ENCODE peak calls at places on chromosomes 5 and 9, in seven cellular contexts. One of them, this sample, is unnamed.

GRCh38 chr9:6827370-6827949 is 69.7 kb downstream of the KDM4C start:
- DNase-seq in neuronal stem cell: peak; percentile 72
- DNase-seq in mesenchymal stem cell: peak; percentile 60
- DNase-seq in mesendoderm: peak; percentile 89
- DNase-seq in H9: no peak
- DNase-seq in IMR-90: peak; percentile 54
- DNase-seq in H1: peak; percentile 63
- DNase-seq in this sample: peak; percentile 38

GRCh38 chr5:177507165-177507564 is 2.5 kb downstream of the DOK3 start:
- DNase-seq in H1: no peak
- DNase-seq in H9: no peak
- DNase-seq in IMR-90: no peak
- DNase-seq in mesenchymal stem cell: peak; percentile 56
- DNase-seq in mesendoderm: peak; percentile 61
- DNase-seq in neuronal stem cell: no peak
- DNase-seq in this sample: peak; percentile 34

GRCh38 chr9:17600962-17601593 is 22.2 kb downstream of the SH3GL2 start:
- DNase-seq in H1: no peak
- DNase-seq in neuronal stem cell: no peak
- DNase-seq in mesendoderm: no peak
- DNase-seq in IMR-90: peak; percentile 60
- DNase-seq in H9: no peak
- DNase-seq in mesenchymal stem cell: peak; percentile 78
- DNase-seq in this sample: no peak

GRCh38 chr5:10288600-10289213 is 19.0 kb downstream of the CMBL start:
- DNase-seq in IMR-90: no peak
- DNase-seq in mesendoderm: no peak
- DNase-seq in neuronal stem cell: no peak
- DNase-seq in H1: no peak
- DNase-seq in mesenchymal stem cell: no peak
- DNase-seq in H9: no peak
- DNase-seq in this sample: no peak

GRCh38 chr9:16445141-16445920 is 425.1 kb downstream of the BNC2 start:
- DNase-seq in H9: no peak
- DNase-seq in neuronal stem cell: no peak
- DNase-seq in mesendoderm: no peak
- DNase-seq in mesenchymal stem cell: peak; percentile 46
- DNase-seq in IMR-90: peak; percentile 57
- DNase-seq in H1: no peak
- DNase-seq in this sample: peak; percentile 26

GRCh38 chr9:33161589-33162132 is 5.5 kb downstream of the B4GALT1 start:
- DNase-seq in mesenchymal stem cell: no peak
- DNase-seq in mesendoderm: no peak
- DNase-seq in IMR-90: no peak
- DNase-seq in H1: no peak
- DNase-seq in H9: no peak
- DNase-seq in neuronal stem cell: no peak
- DNase-seq in this sample: peak; percentile 81

GRCh38 chr9:98191615-98192502 is 578 bp downstream of the CORO2A start:
- DNase-seq in H1: peak; percentile 70
- DNase-seq in IMR-90: no peak
- DNase-seq in neuronal stem cell: no peak
- DNase-seq in H9: peak; percentile 66
- DNase-seq in mesenchymal stem cell: no peak
- DNase-seq in mesendoderm: peak; percentile 63
- DNase-seq in this sample: peak; percentile 49

GRCh38 chr5:39194466-39195136 is 24.8 kb downstream of the FYB1 start:
- DNase-seq in mesenchymal stem cell: peak; percentile 72
- DNase-seq in H9: no peak
- DNase-seq in mesendoderm: no peak
- DNase-seq in H1: no peak
- DNase-seq in neuronal stem cell: no peak
- DNase-seq in IMR-90: peak; percentile 84
- DNase-seq in this sample: peak; percentile 93

GRCh38 chr5:123080215-123080614 is 8.8 kb upstream of the PRDM6 start:
- DNase-seq in IMR-90: no peak
- DNase-seq in H1: no peak
- DNase-seq in neuronal stem cell: no peak
- DNase-seq in H9: no peak
- DNase-seq in mesenchymal stem cell: no peak
- DNase-seq in mesendoderm: no peak
- DNase-seq in this sample: no peak

GRCh38 chr9:27407966-27408365 is 111.0 kb upstream of the EQTN start:
- DNase-seq in neuronal stem cell: no peak
- DNase-seq in mesendoderm: peak; percentile 72
- DNase-seq in H1: no peak
- DNase-seq in mesenchymal stem cell: peak; percentile 46
- DNase-seq in IMR-90: peak; percentile 22
- DNase-seq in H9: no peak
- DNase-seq in this sample: peak; percentile 93

GRCh38 chr5:124289641-124290201 is 456.7 kb downstream of the ZNF608 start:
- DNase-seq in mesenchymal stem cell: no peak
- DNase-seq in H9: peak; percentile 90
- DNase-seq in H1: peak; percentile 47
- DNase-seq in mesendoderm: peak; percentile 77
- DNase-seq in IMR-90: no peak
- DNase-seq in neuronal stem cell: no peak
- DNase-seq in this sample: no peak

GRCh38 chr9:127519301-127520166 is 68.2 kb downstream of the LRSAM1 start:
- DNase-seq in IMR-90: peak; percentile 98
- DNase-seq in mesendoderm: peak; percentile 80
- DNase-seq in neuronal stem cell: no peak
- DNase-seq in H1: no peak
- DNase-seq in mesenchymal stem cell: peak; percentile 99
- DNase-seq in H9: peak; percentile 68
- DNase-seq in this sample: peak; percentile 54

GRCh38 chr9:98781588-98782383 is 14.6 kb downstream of the ANKS6 start:
- DNase-seq in mesendoderm: no peak
- DNase-seq in H1: peak; percentile 23
- DNase-seq in neuronal stem cell: no peak
- DNase-seq in IMR-90: no peak
- DNase-seq in H9: no peak
- DNase-seq in mesenchymal stem cell: no peak
- DNase-seq in this sample: peak; percentile 68

GRCh38 chr5:175195698-175196656 is 248.0 kb downstream of the DRD1 start:
- DNase-seq in neuronal stem cell: no peak
- DNase-seq in H1: no peak
- DNase-seq in H9: peak; percentile 42
- DNase-seq in mesendoderm: peak; percentile 82
- DNase-seq in IMR-90: peak; percentile 35
- DNase-seq in mesenchymal stem cell: no peak
- DNase-seq in this sample: no peak

GRCh38 chr5:55920784-55921183 is 69.6 kb downstream of the IL31RA start:
- DNase-seq in neuronal stem cell: no peak
- DNase-seq in mesenchymal stem cell: no peak
- DNase-seq in H1: peak; percentile 37
- DNase-seq in IMR-90: no peak
- DNase-seq in mesendoderm: no peak
- DNase-seq in H9: no peak
- DNase-seq in this sample: no peak

GRCh38 chr5:107875834-107876233 is 205.1 kb upstream of the EFNA5 start:
- DNase-seq in IMR-90: peak; percentile 59
- DNase-seq in mesenchymal stem cell: peak; percentile 86
- DNase-seq in mesendoderm: peak; percentile 71
- DNase-seq in H9: no peak
- DNase-seq in H1: no peak
- DNase-seq in neuronal stem cell: no peak
- DNase-seq in this sample: peak; percentile 78

GRCh38 chr9:101881508-101881907 is 143.1 kb upstream of the GRIN3A start:
- DNase-seq in neuronal stem cell: no peak
- DNase-seq in IMR-90: no peak
- DNase-seq in mesendoderm: peak; percentile 11
- DNase-seq in H1: no peak
- DNase-seq in mesenchymal stem cell: no peak
- DNase-seq in H9: no peak
- DNase-seq in this sample: no peak

GRCh38 chr5:143652104-143652700 is 159.8 kb upstream of the HMHB1 start:
- DNase-seq in H1: no peak
- DNase-seq in mesendoderm: no peak
- DNase-seq in H9: no peak
- DNase-seq in mesenchymal stem cell: peak; percentile 16
- DNase-seq in IMR-90: peak; percentile 16
- DNase-seq in neuronal stem cell: no peak
- DNase-seq in this sample: no peak

GRCh38 chr9:114086607-114087006 is 8.5 kb upstream of the AMBP start:
- DNase-seq in H9: no peak
- DNase-seq in IMR-90: no peak
- DNase-seq in mesendoderm: no peak
- DNase-seq in neuronal stem cell: no peak
- DNase-seq in H1: peak; percentile 11
- DNase-seq in mesenchymal stem cell: no peak
- DNase-seq in this sample: no peak

GRCh38 chr5:174723315-174723978 is 935 bp upstream of the MSX2 start:
- DNase-seq in H9: no peak
- DNase-seq in IMR-90: no peak
- DNase-seq in H1: no peak
- DNase-seq in neuronal stem cell: no peak
- DNase-seq in mesenchymal stem cell: no peak
- DNase-seq in mesendoderm: no peak
- DNase-seq in this sample: no peak

GRCh38 chr5:54159837-54160215 is 150.5 kb downstream of the ARL15 start:
- DNase-seq in mesendoderm: no peak
- DNase-seq in IMR-90: no peak
- DNase-seq in H1: no peak
- DNase-seq in mesenchymal stem cell: no peak
- DNase-seq in H9: no peak
- DNase-seq in neuronal stem cell: no peak
- DNase-seq in this sample: peak; percentile 33

GRCh38 chr5:154603978-154604679 is 126.1 kb upstream of the HAND1 start:
- DNase-seq in H9: peak; percentile 46
- DNase-seq in H1: peak; percentile 57
- DNase-seq in IMR-90: peak; percentile 16
- DNase-seq in mesendoderm: peak; percentile 86
- DNase-seq in neuronal stem cell: no peak
- DNase-seq in mesenchymal stem cell: peak; percentile 58
- DNase-seq in this sample: peak; percentile 65

GRCh38 chr5:152124413-152125082 is 199.9 kb upstream of the GLRA1 start:
- DNase-seq in mesenchymal stem cell: no peak
- DNase-seq in neuronal stem cell: peak; percentile 20
- DNase-seq in H9: peak; percentile 42
- DNase-seq in IMR-90: no peak
- DNase-seq in H1: no peak
- DNase-seq in mesendoderm: peak; percentile 70
- DNase-seq in this sample: no peak

GRCh38 chr9:117414220-117414905 is 494 bp downstream of the ASTN2 start:
- DNase-seq in H1: peak; percentile 79
- DNase-seq in neuronal stem cell: no peak
- DNase-seq in H9: peak; percentile 56
- DNase-seq in mesendoderm: peak; percentile 41
- DNase-seq in mesenchymal stem cell: peak; percentile 19
- DNase-seq in IMR-90: no peak
- DNase-seq in this sample: peak; percentile 50

GRCh38 chr9:4155224-4156026 is 144.4 kb downstream of the GLIS3 start:
- DNase-seq in mesendoderm: no peak
- DNase-seq in H9: no peak
- DNase-seq in H1: no peak
- DNase-seq in IMR-90: no peak
- DNase-seq in neuronal stem cell: no peak
- DNase-seq in mesenchymal stem cell: no peak
- DNase-seq in this sample: no peak

GRCh38 chr9:136194540-136194939 is 10.4 kb downstream of the LHX3 start:
- DNase-seq in neuronal stem cell: no peak
- DNase-seq in IMR-90: no peak
- DNase-seq in H1: no peak
- DNase-seq in H9: no peak
- DNase-seq in mesendoderm: peak; percentile 82
- DNase-seq in mesenchymal stem cell: no peak
- DNase-seq in this sample: no peak
- H2AK5ac ChIP-seq in neuronal stem cell: no peak overlapping the region
- H2AK5ac ChIP-seq in IMR-90: no peak overlapping the region
- H2AK5ac ChIP-seq in H1: no peak overlapping the region
- H2AK5ac ChIP-seq in H9: no peak overlapping the region
- H2AK5ac ChIP-seq in mesendoderm: no peak overlapping the region
- H2AK5ac ChIP-seq in mesenchymal stem cell: no peak overlapping the region
- H2AK5ac ChIP-seq in this sample: no peak overlapping the region

GRCh38 chr9:108552459-108553040 is 303.2 kb downstream of the ACTL7B start:
- DNase-seq in mesenchymal stem cell: no peak
- DNase-seq in H9: no peak
- DNase-seq in H1: no peak
- DNase-seq in mesendoderm: no peak
- DNase-seq in neuronal stem cell: no peak
- DNase-seq in IMR-90: peak; percentile 23
- DNase-seq in this sample: peak; percentile 47
- H3K9ac ChIP-seq in mesenchymal stem cell: no peak overlapping the region
- H3K9ac ChIP-seq in H9: no peak overlapping the region
- H3K9ac ChIP-seq in H1: no peak overlapping the region
- H3K9ac ChIP-seq in mesendoderm: no peak overlapping the region
- H3K9ac ChIP-seq in neuronal stem cell: no peak overlapping the region
- H3K9ac ChIP-seq in IMR-90: no peak overlapping the region
- H3K9ac ChIP-seq in this sample: no peak overlapping the region

DNA sequence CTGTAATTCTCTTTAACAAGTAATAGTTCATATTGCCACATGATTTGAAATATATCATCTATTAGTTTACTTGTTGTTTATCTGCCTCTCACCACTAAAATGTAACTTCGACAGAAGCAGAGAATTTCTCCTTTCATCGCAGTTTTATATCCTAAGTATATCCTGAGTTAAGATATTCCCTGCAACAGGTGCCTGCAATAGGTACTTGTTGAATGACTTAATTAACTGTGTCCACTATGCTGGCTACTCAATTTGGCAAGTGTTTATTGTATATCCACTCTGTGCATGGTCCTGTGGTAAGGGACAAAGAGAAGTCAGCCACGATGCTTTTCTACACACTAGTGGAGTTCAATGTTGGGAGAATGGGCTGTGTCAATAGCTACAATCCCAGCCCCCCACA is 108.5 kb downstream of the PSAT1 start:
- DNase-seq in IMR-90: no peak
- DNase-seq in H1: no peak
- DNase-seq in mesendoderm: no peak
- DNase-seq in neuronal stem cell: no peak
- DNase-seq in H9: no peak
- DNase-seq in mesenchymal stem cell: no peak
- DNase-seq in this sample: no peak
- H2AK5ac ChIP-seq in IMR-90: no peak overlapping the region
- H2AK5ac ChIP-seq in H1: no peak overlapping the region
- H2AK5ac ChIP-seq in mesendoderm: no peak overlapping the region
- H2AK5ac ChIP-seq in neuronal stem cell: no peak overlapping the region
- H2AK5ac ChIP-seq in H9: no peak overlapping the region
- H2AK5ac ChIP-seq in mesenchymal stem cell: no peak overlapping the region
- H2AK5ac ChIP-seq in this sample: no peak overlapping the region

GRCh38 chr9:110143969-110144545 is 63.9 kb downstream of the C9orf152 start:
- DNase-seq in H1: no peak
- DNase-seq in H9: no peak
- DNase-seq in mesendoderm: no peak
- DNase-seq in IMR-90: no peak
- DNase-seq in mesenchymal stem cell: no peak
- DNase-seq in neuronal stem cell: no peak
- DNase-seq in this sample: no peak

GRCh38 chr9:110142868-110143866 is 64.8 kb downstream of the C9orf152 start:
- DNase-seq in IMR-90: no peak
- DNase-seq in mesendoderm: no peak
- DNase-seq in neuronal stem cell: no peak
- DNase-seq in mesenchymal stem cell: peak; percentile 45
- DNase-seq in H1: no peak
- DNase-seq in H9: peak; percentile 45
- DNase-seq in this sample: peak; percentile 40

GRCh38 chr9:110142253-110142652 is 65.7 kb downstream of the C9orf152 start:
- DNase-seq in IMR-90: no peak
- DNase-seq in neuronal stem cell: no peak
- DNase-seq in H9: no peak
- DNase-seq in mesendoderm: no peak
- DNase-seq in mesenchymal stem cell: no peak
- DNase-seq in H1: no peak
- DNase-seq in this sample: no peak

GRCh38 chr9:110140276-110140675 is 67.7 kb downstream of the C9orf152 start:
- DNase-seq in neuronal stem cell: no peak
- DNase-seq in H1: no peak
- DNase-seq in mesenchymal stem cell: no peak
- DNase-seq in IMR-90: no peak
- DNase-seq in H9: no peak
- DNase-seq in mesendoderm: no peak
- DNase-seq in this sample: peak; percentile 55

GRCh38 chr9:110141118-110141797 is 66.7 kb downstream of the C9orf152 start:
- DNase-seq in H1: no peak
- DNase-seq in H9: no peak
- DNase-seq in IMR-90: peak; percentile 99
- DNase-seq in neuronal stem cell: no peak
- DNase-seq in mesendoderm: no peak
- DNase-seq in mesenchymal stem cell: peak; percentile 93
- DNase-seq in this sample: peak; percentile 97
- H3K9ac ChIP-seq in H1: no peak overlapping the region
- H3K9ac ChIP-seq in H9: no peak overlapping the region
- H3K9ac ChIP-seq in IMR-90: no peak overlapping the region
- H3K9ac ChIP-seq in neuronal stem cell: no peak overlapping the region
- H3K9ac ChIP-seq in mesendoderm: no peak overlapping the region
- H3K9ac ChIP-seq in mesenchymal stem cell: peak overlapping the region; percentile 64
- H3K9ac ChIP-seq in this sample: no peak overlapping the region

This sample was measured in trophoblast cell.